ENCODE peak calls at places on chromosomes 16 and 17, in eight cellular contexts. Q, M, A, B, D, H, P and R are unnamed samples.

GRCh38 chr16:65200857-65201256 is 79.0 kb upstream of the CDH11 start:
- DNase-seq in Q (no peak), M (peak), A (peak), B (no peak), D (no peak), H (no peak), P (no peak), R (peak)

GRCh38 chr16:67181346-67181745 is 2.4 kb downstream of the MATCAP1 start:
- DNase-seq in Q (no peak), M (peak), A (peak), B (no peak), D (no peak), H (peak), P (no peak), R (peak)

GRCh38 chr16:86229283-86229682 is 281.0 kb upstream of the FOXF1 start:
- DNase-seq in Q (no peak), M (no peak), A (no peak), B (no peak), D (no peak), H (no peak), P (no peak), R (no peak)

GRCh38 chr16:66020642-66021041 is 345.8 kb upstream of the CDH5 start:
- DNase-seq in Q (no peak), M (peak), A (peak), B (no peak), D (no peak), H (no peak), P (no peak), R (no peak)

GRCh38 chr16:7689234-7689633 is 356.6 kb downstream of the RBFOX1 start:
- DNase-seq in Q (no peak), M (no peak), A (no peak), B (no peak), D (no peak), H (no peak), P (no peak), R (no peak)

GRCh38 chr16:57649846-57650245 is 18.3 kb upstream of the ADGRG3 start:
- DNase-seq in Q (no peak), M (no peak), A (no peak), B (no peak), D (no peak), H (no peak), P (no peak), R (no peak)

GRCh38 chr16:73154063-73154870 is 106.3 kb upstream of the ZFHX3 start:
- DNase-seq in Q (no peak), M (peak), A (peak), B (no peak), D (no peak), H (peak), P (no peak), R (peak)

GRCh38 chr16:85051067-85051709 is 23.6 kb downstream of the KIAA0513 start:
- DNase-seq in Q (no peak), M (no peak), A (no peak), B (no peak), D (no peak), H (no peak), P (no peak), R (no peak)

GRCh38 chr17:57480438-57481196 is 224.3 kb downstream of the MSI2 start:
- DNase-seq in Q (no peak), M (peak), A (peak), B (no peak), D (no peak), H (peak), P (no peak), R (peak)

GRCh38 chr17:77178586-77178985 is 37.8 kb downstream of the SEC14L1 start:
- DNase-seq in Q (no peak), M (no peak), A (no peak), B (no peak), D (no peak), H (no peak), P (no peak), R (no peak)

GRCh38 chr16:87582966-87583325 is 19.4 kb upstream of the JPH3 start:
- DNase-seq in Q (no peak), M (no peak), A (no peak), B (no peak), D (no peak), H (no peak), P (no peak), R (no peak)

GRCh38 chr17:70613681-70614080 is 444.3 kb downstream of the KCNJ2 start:
- DNase-seq in Q (no peak), M (no peak), A (no peak), B (no peak), D (no peak), H (no peak), P (no peak), R (no peak)

GRCh38 chr17:79830763-79831366 is 8.4 kb downstream of the CBX4 start:
- DNase-seq in Q (no peak), M (no peak), A (no peak), B (no peak), D (no peak), H (no peak), P (no peak), R (no peak)

GRCh38 chr17:69637399-69638165 is 223.1 kb downstream of the MAP2K6 start:
- DNase-seq in Q (no peak), M (peak), A (no peak), B (no peak), D (no peak), H (no peak), P (no peak), R (peak)

GRCh38 chr16:85171809-85172464 is 59.7 kb upstream of the CIBAR2 start:
- DNase-seq in Q (no peak), M (no peak), A (no peak), B (no peak), D (no peak), H (no peak), P (no peak), R (peak)

GRCh38 chr16:84643180-84643583 is 5.1 kb upstream of the KLHL36 start:
- DNase-seq in Q (no peak), M (peak), A (peak), B (no peak), D (no peak), H (peak), P (no peak), R (peak)

GRCh38 chr16:25219070-25219737 is 2.5 kb downstream of the AQP8 start:
- DNase-seq in Q (peak), M (no peak), A (no peak), B (no peak), D (no peak), H (no peak), P (no peak), R (no peak)

GRCh38 chr16:53498984-53499383 is 4.0 kb downstream of the AKTIP start:
- DNase-seq in Q (no peak), M (no peak), A (no peak), B (no peak), D (no peak), H (no peak), P (no peak), R (no peak)

GRCh38 chr17:76072149-76072858 is at the start of gene SRP68:
- DNase-seq in Q (peak), M (peak), A (peak), B (peak), D (peak), H (peak), P (no peak), R (peak)

GRCh38 chr17:52159159-52159809 is 770 bp upstream of the CA10 start:
- DNase-seq in Q (no peak), M (no peak), A (no peak), B (no peak), D (no peak), H (no peak), P (no peak), R (no peak)
- H3K4me3 ChIP-seq in Q (no peak), M (no peak), A (no peak), B (no peak), D (no peak), H (no peak), P (peak), R (no peak)

GRCh38 chr16:88940196-88941050 is 36.6 kb downstream of the CBFA2T3 start:
- DNase-seq in Q (no peak), M (no peak), A (no peak), B (no peak), D (no peak), H (no peak), P (no peak), R (no peak)

GRCh38 chr16:88939814-88940195 is 37.2 kb downstream of the CBFA2T3 start:
- DNase-seq in Q (no peak), M (no peak), A (no peak), B (no peak), D (no peak), H (no peak), P (no peak), R (no peak)

GRCh38 chr16:88938119-88938932 is 38.7 kb downstream of the CBFA2T3 start:
- DNase-seq in Q (no peak), M (no peak), A (no peak), B (no peak), D (no peak), H (no peak), P (no peak), R (no peak)

GRCh38 chr16:88936913-88937666 is 39.9 kb downstream of the CBFA2T3 start:
- DNase-seq in Q (no peak), M (no peak), A (no peak), B (no peak), D (no peak), H (no peak), P (no peak), R (no peak)

DNA sequence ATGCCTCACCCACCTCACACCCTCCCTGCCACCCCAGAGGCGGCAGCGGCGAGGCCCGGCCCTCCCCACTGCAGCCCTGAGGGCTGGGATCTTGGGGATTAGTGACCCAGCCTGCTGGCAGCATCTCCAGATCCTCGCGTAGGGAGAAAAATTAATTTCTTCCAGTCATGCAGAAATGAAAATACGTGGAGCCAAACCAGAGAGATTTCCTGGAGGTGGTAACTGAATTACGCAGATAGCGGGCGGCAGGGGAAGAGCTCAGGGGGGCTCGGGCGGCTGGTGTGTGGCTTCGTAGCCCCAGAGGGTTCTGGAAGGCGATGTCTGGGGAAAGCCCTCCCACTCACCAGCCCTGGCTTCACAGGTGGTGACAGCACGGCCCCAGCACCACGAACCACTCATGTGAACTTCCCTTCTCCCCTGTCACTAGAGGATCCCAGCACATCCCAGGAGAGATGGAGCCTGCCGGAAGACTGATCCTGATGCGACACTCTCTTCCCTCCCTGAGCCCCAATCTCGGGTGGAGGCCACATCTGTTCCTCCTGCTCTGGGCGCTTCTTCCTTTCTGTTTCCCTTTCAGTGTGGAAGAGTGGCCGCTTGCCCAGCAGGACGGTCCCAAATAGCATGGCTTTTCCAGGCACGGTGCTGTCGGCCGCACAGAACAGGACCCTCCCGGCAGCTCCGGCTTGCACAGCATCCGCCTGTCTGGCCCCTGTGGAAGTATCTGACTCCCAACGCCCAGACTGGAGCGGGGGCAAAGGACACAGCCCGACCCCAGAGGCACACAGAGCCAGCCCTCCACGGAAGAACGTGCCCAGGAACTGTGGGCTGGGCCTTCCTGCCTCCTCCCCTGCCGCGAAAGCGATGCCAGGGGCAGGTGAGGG is 37.8 kb downstream of the CBFA2T3 start:
- DNase-seq in Q (no peak), M (no peak), A (no peak), B (no peak), D (no peak), H (no peak), P (no peak), R (no peak)
- H3K4me3 ChIP-seq in Q (no peak), M (no peak), A (no peak), B (no peak), D (no peak), H (peak), P (no peak), R (no peak)

GRCh38 chr17:10198509-10199249 is at the start of gene GAS7:
- DNase-seq in Q (no peak), M (peak), A (peak), B (no peak), D (peak), H (peak), P (no peak), R (no peak)
- H3K4me3 ChIP-seq in Q (no peak), M (peak), A (peak), B (peak), D (peak), H (peak), P (peak), R (peak)

DNA sequence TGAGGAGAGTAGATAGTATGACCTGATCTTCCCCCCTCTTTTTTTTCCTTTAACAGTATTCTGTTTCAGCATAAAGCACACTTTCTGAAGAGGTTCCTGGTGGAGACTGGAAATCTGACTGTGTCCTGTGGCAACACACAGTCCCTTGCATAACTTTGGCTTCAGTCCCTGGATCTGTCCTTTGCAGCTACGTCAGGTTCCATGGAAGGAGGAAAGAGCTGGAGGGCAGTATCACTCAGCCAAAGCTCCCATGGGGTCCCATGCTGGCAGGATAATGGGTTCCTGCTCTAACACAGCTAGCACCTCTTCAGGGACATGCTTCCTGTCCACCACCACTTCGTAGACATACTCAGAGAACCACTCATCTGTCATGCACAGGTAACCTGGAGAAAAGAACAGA is 13.3 kb upstream of the SLC6A4 start:
- DNase-seq in Q (no peak), M (no peak), A (peak), B (no peak), D (no peak), H (peak), P (no peak), R (no peak)
- H3K4me3 ChIP-seq in Q (no peak), M (no peak), A (no peak), B (no peak), D (no peak), H (no peak), P (no peak), R (no peak)

DNA sequence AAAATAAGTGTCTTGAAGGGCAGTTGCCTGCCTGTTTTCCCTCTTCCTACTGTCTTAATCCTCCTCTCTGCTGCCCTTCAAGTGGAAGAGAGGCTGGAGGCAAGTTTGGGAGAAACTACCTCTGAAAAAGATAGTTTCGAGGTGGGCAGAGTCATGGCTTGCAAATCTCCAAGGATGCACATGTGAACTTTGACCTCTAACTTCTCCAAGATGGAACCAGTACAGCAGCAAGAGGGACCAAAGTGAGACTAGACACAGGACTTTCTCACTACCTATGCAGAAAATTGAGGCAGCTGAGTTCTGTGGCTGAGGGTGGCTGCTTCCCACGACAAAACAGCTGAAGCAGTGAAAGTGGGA is 887 bp upstream of the KCNH4 start:
- DNase-seq in Q (no peak), M (no peak), A (no peak), B (no peak), D (no peak), H (no peak), P (no peak), R (no peak)
- H3K4me3 ChIP-seq in Q (no peak), M (no peak), A (no peak), B (no peak), D (no peak), H (no peak), P (no peak), R (no peak)

DNA sequence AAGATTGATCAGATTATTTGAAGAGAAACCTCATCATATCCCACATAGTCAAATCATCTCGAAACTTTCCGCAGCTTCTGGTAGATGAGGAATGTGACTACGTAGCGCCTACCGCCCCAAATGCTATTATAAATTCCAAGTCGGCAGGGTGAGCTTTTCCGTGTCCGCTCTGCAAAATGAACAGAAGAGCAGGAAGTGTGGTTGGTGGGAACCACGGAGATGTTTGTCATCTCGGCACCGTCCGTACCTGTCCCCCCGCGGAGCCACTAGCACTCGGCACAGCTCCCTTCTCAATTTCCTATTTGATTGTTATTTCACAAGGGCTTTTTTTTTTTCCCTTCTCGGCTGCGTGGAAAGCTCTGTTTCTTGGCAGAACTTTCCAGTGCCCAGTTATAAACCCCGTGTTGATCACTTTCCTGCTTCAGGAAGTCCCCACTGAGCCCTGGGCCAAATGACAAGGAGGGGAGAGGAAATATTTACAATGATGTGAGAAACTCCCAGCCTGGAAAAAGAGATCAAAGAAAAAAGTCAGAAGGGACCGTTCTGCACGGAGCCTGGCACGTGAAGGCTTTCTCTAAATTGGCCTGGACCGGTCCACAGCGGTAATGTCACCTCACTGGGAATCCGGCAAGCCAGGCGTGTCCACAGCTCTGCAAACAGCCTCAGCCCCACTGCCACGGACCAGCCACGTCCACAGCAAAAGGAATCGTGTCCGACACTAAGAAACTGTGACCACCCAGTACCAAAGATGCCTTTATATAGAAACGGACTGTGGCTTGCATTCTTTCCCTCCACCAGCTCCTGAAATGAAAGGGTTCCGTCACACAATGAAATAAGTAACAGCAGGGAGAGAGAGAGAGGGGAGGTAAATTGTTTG is 65.0 kb downstream of the MRM3 start:
- DNase-seq in Q (no peak), M (peak), A (no peak), B (no peak), D (no peak), H (no peak), P (no peak), R (no peak)
- H3K4me3 ChIP-seq in Q (no peak), M (peak), A (no peak), B (no peak), D (no peak), H (no peak), P (no peak), R (no peak)

DNA sequence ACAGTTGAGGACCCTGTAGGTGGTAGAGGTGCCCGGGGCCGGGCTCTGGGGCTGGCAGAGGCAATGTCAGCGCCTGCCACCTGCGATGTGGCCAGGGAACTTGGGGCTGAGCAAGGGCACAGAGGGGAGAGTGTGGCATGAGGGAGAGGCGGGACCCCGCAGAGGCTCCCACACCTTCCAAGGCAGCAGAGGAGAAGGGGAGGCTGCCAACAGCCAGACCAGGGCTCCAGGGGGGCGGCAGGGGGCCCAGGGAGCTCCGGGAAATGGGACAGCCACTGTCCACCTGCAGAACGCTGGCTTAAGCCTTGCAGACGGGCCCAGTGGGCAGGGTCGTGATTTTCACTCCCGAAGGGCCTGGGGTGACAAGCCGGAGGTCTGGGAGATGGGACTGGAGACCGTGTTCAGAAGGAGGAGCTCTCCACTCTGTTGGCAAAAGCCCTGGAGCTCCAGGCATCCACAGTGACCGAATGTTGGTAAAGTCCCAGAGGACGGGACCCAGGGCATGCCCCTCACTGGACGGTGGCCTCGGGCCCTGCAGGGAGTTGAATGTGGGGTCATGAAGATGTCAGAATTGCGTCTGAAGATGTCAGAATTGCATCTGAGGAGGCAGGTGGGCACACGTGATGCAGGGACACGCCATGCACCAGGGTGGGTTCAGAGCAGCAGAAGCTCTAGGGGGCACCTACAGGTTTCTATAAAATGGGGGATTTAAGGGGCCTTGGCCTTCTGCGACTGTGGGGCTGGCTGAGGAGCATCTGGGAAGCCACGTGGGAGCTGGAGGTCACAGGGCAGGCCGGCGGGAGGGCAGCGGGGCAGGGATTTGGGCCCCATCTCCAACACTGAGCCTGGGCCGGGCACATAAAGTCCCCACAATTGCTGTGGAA is 18.6 kb downstream of the CD7 start:
- DNase-seq in Q (no peak), M (no peak), A (no peak), B (no peak), D (peak), H (no peak), P (no peak), R (no peak)
- H3K4me3 ChIP-seq in Q (peak), M (peak), A (no peak), B (peak), D (peak), H (peak), P (no peak), R (peak)

GRCh38 chr16:1746693-1747195 is 24.6 kb downstream of the NME3 start:
- DNase-seq in Q (no peak), M (peak), A (peak), B (no peak), D (no peak), H (no peak), P (no peak), R (peak)

GRCh38 chr16:1743376-1744337 is 27.7 kb downstream of the NME3 start:
- DNase-seq in Q (no peak), M (no peak), A (no peak), B (no peak), D (no peak), H (no peak), P (no peak), R (no peak)

GRCh38 chr16:1745900-1746692 is 25.2 kb downstream of the NME3 start:
- DNase-seq in Q (no peak), M (peak), A (peak), B (no peak), D (no peak), H (no peak), P (no peak), R (peak)

GRCh38 chr16:1744338-1744840 is 27.0 kb downstream of the NME3 start:
- DNase-seq in Q (no peak), M (no peak), A (no peak), B (no peak), D (no peak), H (no peak), P (no peak), R (no peak)

GRCh38 chr16:1745181-1745899 is 26.0 kb downstream of the NME3 start:
- DNase-seq in Q (no peak), M (peak), A (peak), B (no peak), D (no peak), H (no peak), P (no peak), R (peak)
- H3K4me3 ChIP-seq in Q (no peak), M (no peak), A (no peak), B (no peak), D (no peak), H (no peak), P (no peak), R (no peak)